ENCODE peak calls at places on chromosomes 1 and 21, in six cellular contexts. L is A549, C is SK-N-SH, K is K562, F is HepG2, U is GM12878. P is an unnamed sample.

GRCh38 chr1:30514945-30515344 is 208.4 kb downstream of the MATN1 start:
- DNase-seq in L (no peak), C (no peak), K (no peak), F (no peak), U (no peak), P (no peak)

GRCh38 chr1:179926494-179927205 is 28.0 kb upstream of the CEP350 start:
- DNase-seq in L (peak), C (no peak), K (no peak), F (no peak), U (no peak), P (no peak)

GRCh38 chr1:37143818-37144217 is 109.5 kb upstream of the GRIK3 start:
- DNase-seq in L (no peak), C (no peak), K (peak), F (no peak), U (no peak), P (no peak)

GRCh38 chr1:43994794-43995790 is 3.7 kb downstream of the CCDC24 start:
- DNase-seq in L (peak), C (peak), K (peak), F (peak), U (no peak), P (peak)

GRCh38 chr1:63946866-63947491 is 173.2 kb downstream of the ROR1 start:
- DNase-seq in L (no peak), C (no peak), K (no peak), F (no peak), U (no peak), P (no peak)

GRCh38 chr1:113593550-113594288 is 165.6 kb downstream of the PHTF1 start:
- DNase-seq in L (no peak), C (peak), K (no peak), F (no peak), U (no peak), P (no peak)

GRCh38 chr1:16217061-16217785 is 4.8 kb upstream of the ARHGEF19 start:
- DNase-seq in L (peak), C (peak), K (peak), F (peak), U (peak), P (peak)

GRCh38 chr21:34635307-34635706 is 20.4 kb upstream of the RCAN1 start:
- DNase-seq in L (peak), C (no peak), K (peak), F (no peak), U (no peak), P (no peak)

GRCh38 chr1:229832695-229833094 is 206.6 kb downstream of the URB2 start:
- DNase-seq in L (no peak), C (no peak), K (no peak), F (peak), U (no peak), P (no peak)

GRCh38 chr21:32099812-32100416 is 178.9 kb downstream of the MIS18A start:
- DNase-seq in L (peak), C (peak), K (no peak), F (no peak), U (no peak), P (no peak)

GRCh38 chr1:5408401-5408800 is 583.8 kb downstream of the NPHP4 start:
- DNase-seq in L (no peak), C (no peak), K (no peak), F (no peak), U (no peak), P (no peak)

GRCh38 chr21:32140212-32141008 is 138.4 kb downstream of the MIS18A start:
- DNase-seq in L (no peak), C (peak), K (no peak), F (no peak), U (no peak), P (peak)

GRCh38 chr21:45405271-45405818 is 380 bp downstream of the COL18A1 start:
- DNase-seq in L (no peak), C (peak), K (peak), F (no peak), U (no peak), P (no peak)

GRCh38 chr1:63537940-63538339 is 14.6 kb downstream of the EFCAB7 start:
- DNase-seq in L (no peak), C (peak), K (no peak), F (no peak), U (no peak), P (no peak)

GRCh38 chr1:89459081-89459480 is 65.5 kb upstream of the LRRC8B start:
- DNase-seq in L (no peak), C (no peak), K (no peak), F (no peak), U (no peak), P (no peak)

GRCh38 chr1:227729144-227729880 is 5.8 kb downstream of the JMJD4 start:
- DNase-seq in L (no peak), C (peak), K (peak), F (no peak), U (no peak), P (no peak)

GRCh38 chr1:29977550-29977949 is 741.2 kb downstream of the PTPRU start:
- DNase-seq in L (no peak), C (no peak), K (no peak), F (no peak), U (no peak), P (no peak)

GRCh38 chr1:235073331-235073967 is 55.2 kb downstream of the TOMM20 start:
- DNase-seq in L (peak), C (no peak), K (no peak), F (peak), U (no peak), P (no peak)

GRCh38 chr1:93061895-93062792 is 16.9 kb upstream of the MTF2 start:
- DNase-seq in L (peak), C (peak), K (peak), F (peak), U (no peak), P (no peak)
- TF ChIP-seq RFX5 in L (no peak), C (no peak), K (no peak), F (no peak), U (no peak), P (no peak)

GRCh38 chr1:61392417-61393242 is 310.3 kb downstream of the NFIA start:
- DNase-seq in L (no peak), C (no peak), K (peak), F (no peak), U (no peak), P (no peak)

GRCh38 chr1:61397915-61398314 is 315.6 kb downstream of the NFIA start:
- DNase-seq in L (no peak), C (no peak), K (no peak), F (no peak), U (no peak), P (no peak)

GRCh38 chr1:61397495-61397894 is 315.1 kb downstream of the NFIA start:
- DNase-seq in L (no peak), C (no peak), K (no peak), F (no peak), U (no peak), P (no peak)

GRCh38 chr1:61393575-61393974 is 311.2 kb downstream of the NFIA start:
- DNase-seq in L (no peak), C (no peak), K (no peak), F (no peak), U (no peak), P (no peak)

DNA sequence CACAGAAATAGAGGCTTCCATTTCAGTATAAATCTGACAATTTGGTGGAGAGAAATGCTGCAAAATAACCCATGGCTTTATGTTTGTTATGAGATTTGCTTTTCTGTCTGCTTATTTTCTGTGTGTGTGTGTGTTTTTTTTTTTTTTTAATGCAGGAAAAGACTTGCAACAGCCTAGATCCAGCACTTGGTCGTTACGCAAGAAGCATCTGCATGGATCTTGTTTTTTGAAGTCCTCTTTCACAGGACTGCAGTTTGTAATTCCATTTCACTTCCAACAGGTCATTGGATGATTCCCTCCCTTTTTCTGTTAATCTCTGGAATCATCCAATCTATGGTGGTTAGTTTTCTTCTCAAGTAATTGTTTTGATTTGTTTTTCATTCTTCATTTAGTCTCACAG is 312.8 kb downstream of the NFIA start:
- DNase-seq in L (no peak), C (no peak), K (no peak), F (no peak), U (no peak), P (no peak)
- TF ChIP-seq CHD2 in L (no peak), C (no peak), K (no peak), F (no peak), U (no peak), P (no peak)

DNA sequence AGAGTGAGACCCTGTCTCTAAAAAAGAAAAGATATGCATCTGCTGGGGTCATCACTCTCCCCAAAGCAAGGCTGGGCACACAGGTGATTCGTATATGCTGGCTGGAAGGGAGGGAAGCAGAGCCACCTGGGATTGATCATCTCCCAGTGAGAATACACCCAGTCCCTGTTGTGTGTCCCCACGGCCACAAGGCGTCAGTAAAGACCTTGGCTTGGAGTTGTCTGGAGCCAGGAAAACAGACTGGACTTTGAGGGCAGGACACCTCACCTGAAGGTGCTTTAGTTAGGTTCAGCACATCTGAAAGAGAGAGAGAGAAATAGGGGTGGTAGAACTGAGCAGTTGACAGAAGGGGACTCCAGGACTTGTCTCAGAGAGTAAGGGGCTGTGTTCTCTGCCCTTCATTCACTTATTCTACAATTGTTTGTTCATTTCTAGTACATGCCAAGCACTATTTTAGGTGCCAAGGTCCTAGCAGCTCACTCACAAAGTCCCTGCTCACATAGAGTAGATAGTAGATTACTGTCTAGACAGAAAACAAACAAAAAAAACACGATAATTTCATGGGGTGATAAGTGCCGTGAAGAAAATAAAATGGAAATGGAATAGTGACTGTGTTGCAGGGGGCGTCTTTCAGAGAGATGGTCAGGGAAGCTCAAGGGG is 13.5 kb downstream of the CITED4 start:
- DNase-seq in L (peak), C (peak), K (peak), F (peak), U (no peak), P (no peak)
- TF ChIP-seq RFX5 in L (no peak), C (no peak), K (no peak), F (no peak), U (no peak), P (no peak)

GRCh38 chr1:116769561-116769977 is 15.3 kb downstream of the CD2 start:
- DNase-seq in L (no peak), C (no peak), K (no peak), F (no peak), U (peak), P (no peak)
- TF ChIP-seq CHD2 in L (no peak), C (no peak), K (no peak), F (no peak), U (no peak), P (no peak)

GRCh38 chr1:33337994-33338494 is 17.1 kb upstream of the A3GALT2 start:
- DNase-seq in L (no peak), C (no peak), K (no peak), F (peak), U (no peak), P (no peak)

GRCh38 chr1:33341190-33341589 is 20.3 kb upstream of the A3GALT2 start:
- DNase-seq in L (no peak), C (no peak), K (no peak), F (no peak), U (no peak), P (no peak)

GRCh38 chr1:33336580-33336979 is 15.7 kb upstream of the A3GALT2 start:
- DNase-seq in L (no peak), C (no peak), K (no peak), F (no peak), U (no peak), P (no peak)

GRCh38 chr1:33339413-33339812 is 18.5 kb upstream of the A3GALT2 start:
- DNase-seq in L (no peak), C (no peak), K (no peak), F (no peak), U (no peak), P (no peak)

DNA sequence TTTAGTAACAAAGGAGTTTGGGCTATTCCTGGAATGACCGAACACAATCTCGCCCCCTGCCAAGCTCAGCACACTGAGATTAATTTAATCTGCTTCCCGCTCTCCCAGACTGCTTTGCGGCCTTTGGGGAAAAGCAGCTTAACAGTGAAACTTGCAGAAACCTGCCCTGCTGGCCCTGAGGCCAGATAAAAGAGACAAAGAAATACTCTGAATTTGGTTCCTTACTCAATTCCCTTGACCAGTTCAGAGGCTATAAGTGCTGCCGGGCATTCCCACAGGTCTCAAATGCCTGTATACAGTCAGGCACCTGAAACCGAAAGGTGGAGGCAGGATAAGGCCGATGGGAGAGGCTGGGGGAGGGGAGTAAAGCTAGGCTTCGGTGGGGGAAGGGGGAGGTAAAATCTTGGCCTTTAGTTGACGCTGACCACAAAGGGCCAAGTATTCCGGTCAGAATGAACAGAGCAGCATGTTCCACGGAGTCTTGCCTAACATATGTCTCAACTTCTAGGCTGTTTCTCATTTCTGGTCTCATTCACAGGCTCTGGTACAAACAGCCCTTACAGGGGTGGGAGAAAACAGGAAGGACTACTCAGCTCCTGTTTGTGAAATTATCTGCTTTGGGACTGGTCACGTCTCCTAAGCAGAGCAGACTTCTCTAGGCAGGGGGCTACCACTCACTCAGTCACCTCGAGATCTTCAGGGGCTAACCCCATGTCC is 17.8 kb upstream of the A3GALT2 start:
- DNase-seq in L (no peak), C (no peak), K (no peak), F (peak), U (no peak), P (no peak)
- TF ChIP-seq RFX5 in L (no peak), C (no peak), K (no peak), F (no peak), U (no peak), P (no peak)

DNA sequence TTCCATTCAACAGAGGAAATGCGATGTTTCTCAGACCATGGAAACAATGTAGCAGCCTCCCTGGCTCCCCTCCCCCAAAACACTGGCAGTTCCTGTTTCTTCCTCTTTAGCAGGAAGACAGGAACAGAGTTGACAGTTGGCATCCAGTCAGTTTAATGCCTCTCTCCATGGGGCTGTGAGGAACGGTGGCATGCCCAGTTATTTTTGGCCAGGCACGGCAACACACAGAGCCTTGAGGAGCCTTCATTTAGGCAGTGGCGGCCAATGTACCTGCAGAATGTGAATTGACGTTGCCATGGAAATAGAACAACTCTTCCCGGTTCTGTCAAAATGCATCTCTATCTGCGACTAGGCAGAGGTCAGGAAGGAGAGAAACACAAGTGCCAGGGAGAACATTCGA is 330.6 kb downstream of the DSCAM start:
- DNase-seq in L (no peak), C (no peak), K (no peak), F (no peak), U (no peak), P (peak)
- TF ChIP-seq CHD2 in L (no peak), C (no peak), K (no peak), F (no peak), U (no peak), P (no peak)

GRCh38 chr1:20194770-20195463 is 8.6 kb upstream of the PLA2G2C start:
- DNase-seq in L (peak), C (peak), K (peak), F (peak), U (peak), P (no peak)
- TF ChIP-seq RFX5 in L (no peak), C (no peak), K (no peak), F (no peak), U (no peak), P (no peak)

DNA sequence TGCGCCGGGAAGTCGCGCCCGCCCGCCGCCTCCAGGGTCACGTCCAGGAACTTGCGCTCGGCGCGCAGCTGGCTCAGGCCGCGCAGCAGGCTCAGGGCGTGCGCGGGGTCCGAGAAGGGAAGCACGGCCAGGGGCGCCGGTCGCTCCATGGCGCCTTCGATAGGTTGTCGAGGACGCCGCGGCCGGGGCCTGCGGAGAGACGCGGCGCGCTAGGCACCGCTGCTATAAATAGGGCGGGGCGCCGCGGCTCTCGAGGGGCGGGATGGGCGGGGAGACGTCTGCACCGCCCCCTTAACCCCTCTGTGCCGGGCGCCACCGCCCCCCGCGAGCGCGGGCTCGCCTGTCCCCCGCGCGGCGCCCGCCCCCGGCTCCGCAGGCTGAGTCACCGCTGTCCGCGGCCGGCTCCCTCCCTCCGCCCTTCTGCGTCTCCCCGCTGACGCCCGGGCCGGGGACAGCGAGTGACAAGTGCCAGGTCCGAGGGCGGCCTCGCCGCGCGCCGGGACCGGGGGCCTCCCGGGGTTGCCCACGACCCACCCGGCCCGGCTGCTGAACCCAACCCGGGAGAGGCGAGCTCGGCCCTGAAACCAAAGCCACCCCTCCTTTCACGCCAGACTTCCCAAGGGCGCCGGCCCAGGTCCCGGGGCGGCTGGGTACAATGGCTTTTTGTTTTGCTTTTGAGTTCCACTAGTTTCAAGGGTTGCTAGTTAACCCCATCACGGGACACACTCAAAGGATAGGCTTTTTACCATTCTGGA is at the start of gene KLHL21:
- DNase-seq in L (peak), C (peak), K (peak), F (peak), U (no peak), P (peak)
- TF ChIP-seq CHD2 in L (no peak), C (no peak), K (no peak), F (peak), U (no peak), P (no peak)

P was measured in H1.